ENCODE peak calls at places on chromosomes 1 and 21, in eight cellular contexts. L is cardiac muscle cell, W is left ventricle myocardium inferior, R is EL, V is SK-MEL-5, I is progenitor cell of endocrine pancreas, M is B cell, G is PC-9. O is an unnamed sample.

GRCh38 chr1:232933026-232933425 is 17.4 kb upstream of the NTPCR start:
- DNase-seq in L (no peak), W (no peak), R (no peak), V (no peak), I (no peak), M (no peak), G (no peak), O (no peak)

GRCh38 chr1:89271616-89272015 is 1.0 kb downstream of the GBP5 start:
- DNase-seq in L (no peak), W (no peak), R (peak), V (no peak), I (no peak), M (no peak), G (no peak), O (no peak)

GRCh38 chr1:94063379-94063778 is 57.6 kb downstream of the ABCA4 start:
- DNase-seq in L (peak), W (peak), R (peak), V (peak), I (no peak), M (no peak), G (no peak), O (no peak)

GRCh38 chr1:36511804-36512798 is 29.4 kb upstream of the CSF3R start:
- DNase-seq in L (no peak), W (no peak), R (peak), V (peak), I (no peak), M (no peak), G (peak), O (no peak)

GRCh38 chr1:19764848-19765247 is 34.9 kb downstream of the TMCO4 start:
- DNase-seq in L (no peak), W (no peak), R (no peak), V (no peak), I (no peak), M (no peak), G (peak), O (no peak)

GRCh38 chr1:21115098-21115760 is 61.5 kb downstream of the EIF4G3 start:
- DNase-seq in L (no peak), W (no peak), R (no peak), V (peak), I (no peak), M (no peak), G (no peak), O (no peak)

GRCh38 chr1:75765697-75766355 is 20.2 kb upstream of the RABGGTB start:
- DNase-seq in L (no peak), W (no peak), R (peak), V (no peak), I (no peak), M (no peak), G (peak), O (no peak)

GRCh38 chr1:48221657-48222056 is 859 bp upstream of the SLC5A9 start:
- DNase-seq in L (no peak), W (no peak), R (no peak), V (no peak), I (no peak), M (no peak), G (no peak), O (no peak)

GRCh38 chr1:234408757-234409156 is 35.5 kb downstream of the COA6 start:
- DNase-seq in L (no peak), W (no peak), R (no peak), V (no peak), I (no peak), M (no peak), G (no peak), O (no peak)

GRCh38 chr1:155196893-155197638 is 10.6 kb downstream of the THBS3 start:
- DNase-seq in L (no peak), W (no peak), R (no peak), V (no peak), I (no peak), M (no peak), G (no peak), O (no peak)

GRCh38 chr1:155124503-155125463 is 2.9 kb upstream of the EFNA1 start:
- DNase-seq in L (no peak), W (no peak), R (peak), V (peak), I (no peak), M (no peak), G (peak), O (no peak)

GRCh38 chr1:159869173-159869572 is 6.7 kb upstream of the VSIG8 start:
- DNase-seq in L (no peak), W (no peak), R (peak), V (no peak), I (no peak), M (no peak), G (peak), O (no peak)

GRCh38 chr1:38580591-38580990 is 279.0 kb downstream of the RRAGC start:
- DNase-seq in L (no peak), W (no peak), R (no peak), V (no peak), I (no peak), M (no peak), G (no peak), O (no peak)

GRCh38 chr21:15967661-15968060 is 237.9 kb downstream of the USP25 start:
- DNase-seq in L (no peak), W (no peak), R (peak), V (no peak), I (no peak), M (no peak), G (no peak), O (no peak)

O was measured in prostate gland.